ENCODE peak calls at places on chromosome 6, in four cellular contexts. N, F, L and X are unnamed samples.

GRCh38 chr6:138266095-138266494 is 47.8 kb upstream of the PBOV1 start:
- DNase-seq in F (no peak), L (no peak), N (no peak), X (no peak)

GRCh38 chr6:122381494-122382083 is 17.9 kb upstream of the HSF2 start:
- DNase-seq in F (peak), N (peak), L (peak), X (no peak)

GRCh38 chr6:158057213-158057987 is 75.7 kb downstream of the SYNJ2 start:
- DNase-seq in L (no peak), F (peak), N (peak), X (no peak)

GRCh38 chr6:3518356-3518841 is 61.5 kb upstream of the SLC22A23 start:
- DNase-seq in F (peak), N (peak), L (no peak), X (no peak)

GRCh38 chr6:35757461-35758123 is 18.8 kb upstream of the CLPSL2 start:
- DNase-seq in F (no peak), N (peak), L (peak), X (no peak)

GRCh38 chr6:17907467-17908229 is 79.8 kb downstream of the KIF13A start:
- DNase-seq in N (peak), F (peak), L (peak), X (peak)

GRCh38 chr6:2999005-2999620 is 581 bp upstream of the NQO2 start:
- DNase-seq in N (peak), F (no peak), L (peak), X (peak)

GRCh38 chr6:149627672-149628071 is 20.8 kb downstream of the KATNA1 start:
- DNase-seq in F (no peak), L (no peak), N (no peak), X (no peak)

GRCh38 chr6:135667694-135668455 is 170.3 kb upstream of the AHI1 start:
- DNase-seq in L (no peak), N (peak), F (peak), X (no peak)

GRCh38 chr6:33885121-33886057 is 81.6 kb upstream of the MLN start:
- DNase-seq in L (no peak), N (peak), F (peak), X (no peak)

GRCh38 chr6:150733726-150734125 is 131.8 kb upstream of the MTHFD1L start:
- DNase-seq in L (no peak), F (no peak), N (no peak), X (no peak)

GRCh38 chr6:125841356-125842090 is 50.8 kb downstream of the NCOA7 start:
- DNase-seq in F (no peak), L (no peak), N (no peak), X (no peak)